ENCODE peak calls at places on chromosomes 7 and 10, in nine cellular contexts. One of them, this sample, is unnamed.

GRCh38 chr10:62081322-62081945 is 179.9 kb downstream of the ARID5B start:
- DNase-seq in prostate gland: no peak
- DNase-seq in Peyer's patch: no peak
- DNase-seq in esophagus squamous epithelium: no peak
- DNase-seq in transverse colon: no peak
- DNase-seq in vagina: no peak
- DNase-seq in IMR-90: no peak
- DNase-seq in heart left ventricle: no peak
- DNase-seq in HCT116: no peak
- DNase-seq in this sample: no peak

GRCh38 chr7:18125536-18125935 is 97.9 kb upstream of the PRPS1L1 start:
- DNase-seq in prostate gland: no peak
- DNase-seq in Peyer's patch: no peak
- DNase-seq in esophagus squamous epithelium: no peak
- DNase-seq in transverse colon: no peak
- DNase-seq in vagina: no peak
- DNase-seq in IMR-90: peak; percentile 2
- DNase-seq in heart left ventricle: no peak
- DNase-seq in HCT116: no peak
- DNase-seq in this sample: no peak

GRCh38 chr7:148664319-148664718 is 34.4 kb upstream of the CUL1 start:
- DNase-seq in prostate gland: no peak
- DNase-seq in Peyer's patch: no peak
- DNase-seq in esophagus squamous epithelium: no peak
- DNase-seq in transverse colon: no peak
- DNase-seq in vagina: no peak
- DNase-seq in IMR-90: peak; percentile 27
- DNase-seq in heart left ventricle: peak; percentile 70
- DNase-seq in HCT116: no peak
- DNase-seq in this sample: no peak

GRCh38 chr7:18580945-18581344 is 85.4 kb downstream of the HDAC9 start:
- DNase-seq in prostate gland: no peak
- DNase-seq in Peyer's patch: no peak
- DNase-seq in esophagus squamous epithelium: no peak
- DNase-seq in transverse colon: no peak
- DNase-seq in vagina: no peak
- DNase-seq in IMR-90: no peak
- DNase-seq in heart left ventricle: no peak
- DNase-seq in HCT116: no peak
- DNase-seq in this sample: no peak

GRCh38 chr7:112739436-112740180 is 50.6 kb downstream of the TMEM168 start:
- DNase-seq in prostate gland: no peak
- DNase-seq in Peyer's patch: no peak
- DNase-seq in esophagus squamous epithelium: no peak
- DNase-seq in transverse colon: no peak
- DNase-seq in vagina: no peak
- DNase-seq in IMR-90: no peak
- DNase-seq in heart left ventricle: no peak
- DNase-seq in HCT116: no peak
- DNase-seq in this sample: no peak

GRCh38 chr10:25713894-25714240 is 220.2 kb upstream of the MYO3A start:
- DNase-seq in prostate gland: no peak
- DNase-seq in Peyer's patch: no peak
- DNase-seq in esophagus squamous epithelium: no peak
- DNase-seq in transverse colon: no peak
- DNase-seq in vagina: no peak
- DNase-seq in IMR-90: no peak
- DNase-seq in heart left ventricle: no peak
- DNase-seq in HCT116: no peak
- DNase-seq in this sample: no peak

GRCh38 chr10:78351283-78351682 is 317.6 kb downstream of the RPS24 start:
- DNase-seq in prostate gland: no peak
- DNase-seq in Peyer's patch: no peak
- DNase-seq in esophagus squamous epithelium: no peak
- DNase-seq in transverse colon: no peak
- DNase-seq in vagina: no peak
- DNase-seq in IMR-90: no peak
- DNase-seq in heart left ventricle: no peak
- DNase-seq in HCT116: no peak
- DNase-seq in this sample: no peak

GRCh38 chr10:62594093-62594520 is 210.4 kb upstream of the ADO start:
- DNase-seq in prostate gland: peak; percentile 23
- DNase-seq in Peyer's patch: peak; percentile 57
- DNase-seq in esophagus squamous epithelium: no peak
- DNase-seq in transverse colon: peak; percentile 56
- DNase-seq in vagina: no peak
- DNase-seq in IMR-90: peak; percentile 56
- DNase-seq in heart left ventricle: peak; percentile 58
- DNase-seq in HCT116: peak; percentile 53
- DNase-seq in this sample: peak; percentile 57

GRCh38 chr10:102713814-102714620 is at the start of gene ARL3:
- DNase-seq in prostate gland: peak; percentile 97
- DNase-seq in Peyer's patch: peak; percentile 94
- DNase-seq in esophagus squamous epithelium: peak; percentile 84
- DNase-seq in transverse colon: peak; percentile 98
- DNase-seq in vagina: peak; percentile 99
- DNase-seq in IMR-90: peak; percentile 98
- DNase-seq in heart left ventricle: peak; percentile 99
- DNase-seq in HCT116: peak; percentile 98
- DNase-seq in this sample: peak; percentile 93

GRCh38 chr10:102712843-102713242 is 1.4 kb downstream of the ARL3 start:
- DNase-seq in prostate gland: no peak
- DNase-seq in Peyer's patch: no peak
- DNase-seq in esophagus squamous epithelium: no peak
- DNase-seq in transverse colon: no peak
- DNase-seq in vagina: no peak
- DNase-seq in IMR-90: no peak
- DNase-seq in heart left ventricle: no peak
- DNase-seq in HCT116: no peak
- DNase-seq in this sample: no peak

GRCh38 chr10:102715880-102716279 is 1.4 kb downstream of the SFXN2 start:
- DNase-seq in prostate gland: no peak
- DNase-seq in Peyer's patch: no peak
- DNase-seq in esophagus squamous epithelium: no peak
- DNase-seq in transverse colon: no peak
- DNase-seq in vagina: no peak
- DNase-seq in IMR-90: no peak
- DNase-seq in heart left ventricle: no peak
- DNase-seq in HCT116: no peak
- DNase-seq in this sample: no peak

GRCh38 chr10:102713483-102713813 is 749 bp downstream of the ARL3 start:
- DNase-seq in prostate gland: no peak
- DNase-seq in Peyer's patch: no peak
- DNase-seq in esophagus squamous epithelium: no peak
- DNase-seq in transverse colon: no peak
- DNase-seq in vagina: no peak
- DNase-seq in IMR-90: peak; percentile 19
- DNase-seq in heart left ventricle: no peak
- DNase-seq in HCT116: no peak
- DNase-seq in this sample: no peak

DNA sequence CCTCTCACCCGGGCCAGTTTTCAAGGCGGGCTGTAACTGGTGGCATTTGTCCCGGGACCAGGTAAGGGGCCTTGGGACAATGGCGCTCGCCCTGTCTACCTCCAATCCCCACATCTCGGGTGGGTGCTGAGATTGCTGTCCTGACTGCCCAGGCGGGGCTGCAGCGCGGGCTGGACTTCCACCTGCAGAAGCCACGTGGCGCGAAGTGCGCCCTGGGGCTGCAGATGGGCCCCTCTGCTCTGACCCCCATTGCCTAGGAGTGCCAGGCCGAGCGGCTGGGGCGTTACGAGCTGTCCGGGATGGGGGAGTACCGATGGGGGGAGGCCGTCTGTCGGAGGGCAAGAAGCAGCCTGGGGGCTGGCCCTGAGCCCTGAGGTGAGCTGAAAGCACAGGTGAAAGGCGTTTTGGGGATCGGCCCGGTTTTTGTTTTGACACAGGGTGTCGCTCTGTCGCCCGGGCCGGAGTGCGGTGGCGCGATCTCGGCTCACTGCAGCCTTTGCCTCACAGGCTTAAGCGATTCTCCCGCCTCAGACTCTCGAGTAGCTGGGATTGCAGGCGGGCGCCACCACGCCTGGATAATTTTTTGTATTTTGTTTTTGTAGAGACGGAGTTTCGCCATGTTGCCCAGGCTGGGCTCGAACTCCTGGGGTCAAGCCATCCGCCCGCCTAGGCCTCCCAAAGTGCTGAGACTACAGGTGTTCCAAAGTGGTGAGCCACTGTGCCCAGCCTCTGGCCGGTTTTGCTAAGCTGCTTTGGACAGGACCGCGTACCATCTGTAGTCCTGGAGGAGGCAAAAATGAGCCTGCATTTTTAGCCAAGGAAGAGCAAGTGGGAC is at the start of gene SFXN2:
- DNase-seq in prostate gland: peak; percentile 51
- DNase-seq in Peyer's patch: peak; percentile 59
- DNase-seq in esophagus squamous epithelium: no peak
- DNase-seq in transverse colon: peak; percentile 47
- DNase-seq in vagina: no peak
- DNase-seq in IMR-90: no peak
- DNase-seq in heart left ventricle: peak; percentile 59
- DNase-seq in HCT116: no peak
- DNase-seq in this sample: no peak
- TF ChIP-seq POLR2A in prostate gland: no peak
- TF ChIP-seq POLR2A in Peyer's patch: peak; percentile 15
- TF ChIP-seq POLR2A in esophagus squamous epithelium: no peak
- TF ChIP-seq POLR2A in transverse colon: peak; percentile 46
- TF ChIP-seq POLR2A in vagina: no peak
- TF ChIP-seq POLR2A in IMR-90: no peak
- TF ChIP-seq POLR2A in heart left ventricle: no peak
- TF ChIP-seq POLR2A in HCT116: peak; percentile 77
- TF ChIP-seq POLR2A in this sample: peak; percentile 29

GRCh38 chr7:28662236-28662635 is 249.9 kb downstream of the CREB5 start:
- DNase-seq in prostate gland: no peak
- DNase-seq in Peyer's patch: no peak
- DNase-seq in esophagus squamous epithelium: no peak
- DNase-seq in transverse colon: no peak
- DNase-seq in vagina: no peak
- DNase-seq in IMR-90: no peak
- DNase-seq in heart left ventricle: no peak
- DNase-seq in HCT116: no peak
- DNase-seq in this sample: no peak
- TF ChIP-seq POLR2A in prostate gland: no peak
- TF ChIP-seq POLR2A in Peyer's patch: no peak
- TF ChIP-seq POLR2A in esophagus squamous epithelium: no peak
- TF ChIP-seq POLR2A in transverse colon: no peak
- TF ChIP-seq POLR2A in vagina: no peak
- TF ChIP-seq POLR2A in IMR-90: no peak
- TF ChIP-seq POLR2A in heart left ventricle: no peak
- TF ChIP-seq POLR2A in HCT116: no peak
- TF ChIP-seq POLR2A in this sample: no peak

DNA sequence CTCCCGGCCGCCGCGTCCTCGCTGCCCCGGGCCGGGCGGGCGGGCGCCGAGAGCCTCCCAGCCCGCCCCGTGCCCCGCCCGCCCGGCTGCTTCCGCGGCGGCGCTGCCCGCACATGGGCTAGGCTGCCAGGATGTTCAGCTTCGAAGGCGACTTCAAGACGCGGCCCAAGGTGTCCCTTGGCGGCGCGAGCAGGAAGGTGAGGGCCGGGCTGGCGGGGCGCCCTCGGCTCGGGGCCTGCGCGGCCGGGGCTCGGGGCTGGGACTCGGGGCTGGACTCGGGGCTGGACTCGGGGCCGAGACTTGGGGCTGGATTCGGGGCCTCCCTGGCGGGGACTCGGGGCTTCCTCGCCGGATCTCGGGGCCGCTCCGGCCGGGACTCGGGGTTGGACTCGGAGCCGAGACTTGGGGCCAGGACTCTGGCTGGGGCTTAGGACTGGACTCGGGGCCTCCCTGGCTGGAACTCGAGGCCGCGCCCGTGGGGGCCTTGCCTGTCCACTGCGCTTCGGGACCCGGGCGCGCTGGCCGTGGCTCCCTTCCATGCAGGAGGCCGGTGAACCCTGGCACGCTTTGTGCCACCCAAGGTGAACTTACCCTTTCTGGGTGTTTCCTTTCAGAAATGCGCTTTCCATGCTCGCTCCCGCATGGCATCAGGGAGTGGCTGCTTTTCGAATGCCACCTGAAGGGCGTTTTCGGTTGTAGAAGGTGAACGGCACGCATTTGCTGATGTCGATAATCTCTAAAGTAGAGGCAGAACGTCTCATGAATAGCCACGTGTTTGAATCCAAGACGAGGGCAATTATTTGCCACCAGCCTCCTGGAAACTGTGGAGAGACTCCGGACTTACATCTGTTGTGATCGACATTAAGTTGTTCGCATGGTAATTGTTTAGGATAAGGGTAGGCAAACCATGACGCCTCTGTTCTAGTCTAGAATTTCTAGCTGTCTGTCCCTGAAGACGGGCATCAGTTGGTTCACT is 704 bp downstream of the UBE3C start:
- DNase-seq in prostate gland: peak; percentile 31
- DNase-seq in Peyer's patch: peak; percentile 49
- DNase-seq in esophagus squamous epithelium: no peak
- DNase-seq in transverse colon: peak; percentile 64
- DNase-seq in vagina: no peak
- DNase-seq in IMR-90: peak; percentile 38
- DNase-seq in heart left ventricle: peak; percentile 66
- DNase-seq in HCT116: no peak
- DNase-seq in this sample: no peak
- TF ChIP-seq POLR2A in prostate gland: no peak
- TF ChIP-seq POLR2A in Peyer's patch: no peak
- TF ChIP-seq POLR2A in esophagus squamous epithelium: no peak
- TF ChIP-seq POLR2A in transverse colon: peak; percentile 4
- TF ChIP-seq POLR2A in vagina: no peak
- TF ChIP-seq POLR2A in IMR-90: no peak
- TF ChIP-seq POLR2A in heart left ventricle: no peak
- TF ChIP-seq POLR2A in HCT116: no peak
- TF ChIP-seq POLR2A in this sample: no peak

GRCh38 chr7:27170494-27170811 is 3.7 kb downstream of the HOXA10 start:
- DNase-seq in prostate gland: no peak
- DNase-seq in Peyer's patch: no peak
- DNase-seq in esophagus squamous epithelium: no peak
- DNase-seq in transverse colon: no peak
- DNase-seq in vagina: no peak
- DNase-seq in IMR-90: no peak
- DNase-seq in heart left ventricle: no peak
- DNase-seq in HCT116: no peak
- DNase-seq in this sample: no peak

GRCh38 chr7:27172388-27172774 is 1.7 kb downstream of the HOXA10 start:
- DNase-seq in prostate gland: no peak
- DNase-seq in Peyer's patch: no peak
- DNase-seq in esophagus squamous epithelium: no peak
- DNase-seq in transverse colon: peak; percentile 22
- DNase-seq in vagina: no peak
- DNase-seq in IMR-90: no peak
- DNase-seq in heart left ventricle: no peak
- DNase-seq in HCT116: no peak
- DNase-seq in this sample: no peak

GRCh38 chr7:27172823-27173411 is 1.2 kb downstream of the HOXA10 start:
- DNase-seq in prostate gland: peak; percentile 89
- DNase-seq in Peyer's patch: no peak
- DNase-seq in esophagus squamous epithelium: no peak
- DNase-seq in transverse colon: peak; percentile 80
- DNase-seq in vagina: no peak
- DNase-seq in IMR-90: no peak
- DNase-seq in heart left ventricle: no peak
- DNase-seq in HCT116: no peak
- DNase-seq in this sample: peak; percentile 83

GRCh38 chr7:27170936-27171635 is 3.0 kb downstream of the HOXA10 start:
- DNase-seq in prostate gland: no peak
- DNase-seq in Peyer's patch: no peak
- DNase-seq in esophagus squamous epithelium: no peak
- DNase-seq in transverse colon: peak; percentile 47
- DNase-seq in vagina: no peak
- DNase-seq in IMR-90: no peak
- DNase-seq in heart left ventricle: no peak
- DNase-seq in HCT116: no peak
- DNase-seq in this sample: no peak

GRCh38 chr7:27171636-27172387 is 2.3 kb downstream of the HOXA10 start:
- DNase-seq in prostate gland: no peak
- DNase-seq in Peyer's patch: no peak
- DNase-seq in esophagus squamous epithelium: no peak
- DNase-seq in transverse colon: peak; percentile 35
- DNase-seq in vagina: no peak
- DNase-seq in IMR-90: no peak
- DNase-seq in heart left ventricle: no peak
- DNase-seq in HCT116: no peak
- DNase-seq in this sample: no peak
- TF ChIP-seq POLR2A in prostate gland: no peak
- TF ChIP-seq POLR2A in Peyer's patch: peak; percentile 16
- TF ChIP-seq POLR2A in esophagus squamous epithelium: no peak
- TF ChIP-seq POLR2A in transverse colon: peak; percentile 7
- TF ChIP-seq POLR2A in vagina: no peak
- TF ChIP-seq POLR2A in IMR-90: no peak
- TF ChIP-seq POLR2A in heart left ventricle: no peak
- TF ChIP-seq POLR2A in HCT116: peak; percentile 26
- TF ChIP-seq POLR2A in this sample: no peak

This sample was measured in H54.